ENCODE peak calls at places on chromosomes 12 and 14, in six cellular contexts. F is neural progenitor cell, N is mammary epithelial cell, C is PC-9, U is hepatocyte, M is GM12878. G is an unnamed sample.

GRCh38 chr14:96069421-96069820 is 30.3 kb downstream of the C14orf132 start:
- DNase-seq in F (no peak), N (no peak), C (no peak), U (no peak), M (no peak), G (no peak)

GRCh38 chr12:25472453-25472852 is 80.6 kb downstream of the LMNTD1 start:
- DNase-seq in F (no peak), N (no peak), C (no peak), U (no peak), M (no peak), G (no peak)

GRCh38 chr12:105331805-105332251 is 1.3 kb downstream of the C12orf75 start:
- DNase-seq in F (peak), N (no peak), C (no peak), U (peak), M (no peak), G (no peak)

GRCh38 chr12:130162267-130162666 is at the start of gene FZD10:
- DNase-seq in F (peak), N (no peak), C (no peak), U (peak), M (no peak), G (no peak)

GRCh38 chr14:97218713-97219355 is 421.7 kb downstream of the VRK1 start:
- DNase-seq in F (peak), N (no peak), C (no peak), U (peak), M (no peak), G (no peak)

GRCh38 chr14:74599946-74600345 is 12.1 kb downstream of the LTBP2 start:
- DNase-seq in F (no peak), N (no peak), C (no peak), U (no peak), M (no peak), G (no peak)

GRCh38 chr12:110104188-110104969 is 19.8 kb upstream of the IFT81 start:
- DNase-seq in F (no peak), N (no peak), C (no peak), U (peak), M (no peak), G (no peak)

GRCh38 chr12:77406131-77406905 is 340.9 kb upstream of the E2F7 start:
- DNase-seq in F (no peak), N (no peak), C (no peak), U (no peak), M (no peak), G (no peak)

GRCh38 chr14:93009471-93010117 is 86.6 kb downstream of the CHGA start:
- DNase-seq in F (no peak), N (no peak), C (no peak), U (no peak), M (no peak), G (no peak)

GRCh38 chr12:52125499-52125900 is 46.0 kb downstream of the SMIM41 start:
- DNase-seq in F (peak), N (no peak), C (no peak), U (no peak), M (no peak), G (no peak)

GRCh38 chr12:95151821-95152220 is 65.4 kb downstream of the FGD6 start:
- DNase-seq in F (no peak), N (peak), C (no peak), U (no peak), M (no peak), G (no peak)

GRCh38 chr14:77593501-77593911 is 22.9 kb downstream of the SPTLC2 start:
- DNase-seq in F (no peak), N (no peak), C (no peak), U (no peak), M (peak), G (peak)

GRCh38 chr12:93947486-93947885 is 200.9 kb upstream of the PLXNC1 start:
- DNase-seq in F (no peak), N (no peak), C (no peak), U (no peak), M (no peak), G (no peak)

GRCh38 chr12:93939641-93940040 is 208.7 kb upstream of the PLXNC1 start:
- DNase-seq in F (no peak), N (no peak), C (no peak), U (no peak), M (no peak), G (no peak)

GRCh38 chr12:93946542-93947150 is 201.7 kb upstream of the PLXNC1 start:
- DNase-seq in F (no peak), N (peak), C (no peak), U (no peak), M (no peak), G (no peak)

GRCh38 chr12:93943766-93944165 is 204.6 kb upstream of the PLXNC1 start:
- DNase-seq in F (no peak), N (peak), C (no peak), U (no peak), M (no peak), G (no peak)

GRCh38 chr12:93944196-93944595 is 204.2 kb upstream of the PLXNC1 start:
- DNase-seq in F (no peak), N (no peak), C (no peak), U (no peak), M (no peak), G (no peak)
- TF ChIP-seq EZH2 in F (no peak), N (no peak), C (no peak), U (no peak), M (no peak), G (no peak)

DNA sequence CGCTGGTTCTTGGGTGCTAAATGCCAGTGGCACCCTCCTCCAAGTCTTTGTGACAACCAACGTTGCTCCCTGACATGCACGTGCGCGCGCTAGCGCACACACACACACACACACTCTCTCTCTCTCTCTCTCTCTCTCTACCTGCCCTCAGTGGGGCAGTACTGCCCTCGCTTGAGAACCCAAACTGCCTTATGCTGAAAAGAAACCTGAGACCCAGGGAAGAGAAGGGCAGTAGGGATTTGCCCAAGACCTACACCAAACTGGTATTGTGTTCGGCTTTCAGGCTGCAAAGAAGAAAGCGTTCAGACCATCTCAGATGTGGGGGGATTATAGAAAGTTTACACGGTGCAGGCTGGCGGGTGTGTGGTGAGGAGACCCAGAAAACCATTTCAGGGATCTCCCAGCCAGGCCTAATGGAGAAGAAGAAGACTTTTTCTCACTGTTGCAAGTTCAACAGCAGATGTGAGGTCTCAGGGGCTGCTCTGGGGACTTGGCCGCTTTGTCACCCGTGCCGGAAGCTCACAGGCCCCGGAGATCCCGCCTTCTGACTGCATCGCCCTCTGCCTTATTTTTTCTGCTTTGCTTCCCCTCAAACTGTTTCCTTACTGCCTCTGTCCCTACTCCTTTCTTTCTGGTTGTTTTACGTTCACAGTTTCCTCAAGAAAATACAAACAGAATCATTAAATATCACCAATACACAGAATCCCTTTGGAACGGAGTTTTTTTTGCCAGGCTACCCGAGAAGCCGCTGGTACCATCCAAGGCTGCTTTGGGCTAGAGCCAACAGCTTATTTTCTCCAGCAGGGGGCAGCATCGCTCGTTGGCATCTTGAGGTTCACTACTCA is 82.4 kb downstream of the PPM1A start:
- DNase-seq in F (peak), N (no peak), C (peak), U (peak), M (peak), G (no peak)
- TF ChIP-seq EZH2 in F (no peak), N (no peak), C (no peak), U (no peak), M (no peak), G (no peak)

GRCh38 chr14:32934891-32935633 is 3.6 kb upstream of the NPAS3 start:
- DNase-seq in F (peak), N (no peak), C (no peak), U (no peak), M (no peak), G (no peak)
- TF ChIP-seq EZH2 in F (peak), N (peak), C (no peak), U (peak), M (no peak), G (peak)

DNA sequence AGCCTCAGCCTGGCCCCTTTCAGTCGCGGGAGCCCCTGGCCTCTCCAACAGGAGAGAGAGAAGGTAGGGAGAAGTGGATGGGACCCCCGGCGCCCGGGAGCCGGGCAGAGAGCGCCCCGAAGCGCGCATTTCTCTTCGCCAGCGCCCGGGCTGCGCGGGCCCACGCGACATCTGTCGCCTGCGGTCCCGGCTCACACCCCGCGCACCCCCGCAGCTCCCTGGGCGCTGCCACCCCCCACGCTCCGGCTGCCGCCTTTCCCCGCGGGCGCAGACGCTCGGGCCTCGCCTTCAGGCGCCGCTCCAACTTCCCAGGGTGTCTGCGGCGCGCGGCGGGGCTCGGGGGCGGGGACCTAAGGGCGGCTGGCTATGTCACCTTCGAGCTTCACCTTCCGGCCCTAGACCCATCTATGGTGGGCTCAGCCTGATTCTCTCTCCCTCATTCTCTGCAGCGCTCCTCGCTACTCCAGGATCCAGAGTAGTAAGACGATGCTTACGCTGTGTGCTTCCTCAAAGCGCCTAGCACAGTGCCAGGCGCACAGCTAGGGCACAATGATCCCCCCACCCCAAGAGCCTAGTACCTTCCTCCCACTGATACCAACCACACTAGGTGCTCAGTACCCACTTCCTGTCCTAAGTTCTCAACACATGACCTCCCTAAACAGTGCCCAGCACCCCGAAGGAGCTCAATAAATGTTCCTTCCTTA is 1.6 kb downstream of the HRK start:
- DNase-seq in F (peak), N (no peak), C (no peak), U (no peak), M (no peak), G (no peak)
- TF ChIP-seq EZH2 in F (peak), N (peak), C (no peak), U (peak), M (no peak), G (no peak)

DNA sequence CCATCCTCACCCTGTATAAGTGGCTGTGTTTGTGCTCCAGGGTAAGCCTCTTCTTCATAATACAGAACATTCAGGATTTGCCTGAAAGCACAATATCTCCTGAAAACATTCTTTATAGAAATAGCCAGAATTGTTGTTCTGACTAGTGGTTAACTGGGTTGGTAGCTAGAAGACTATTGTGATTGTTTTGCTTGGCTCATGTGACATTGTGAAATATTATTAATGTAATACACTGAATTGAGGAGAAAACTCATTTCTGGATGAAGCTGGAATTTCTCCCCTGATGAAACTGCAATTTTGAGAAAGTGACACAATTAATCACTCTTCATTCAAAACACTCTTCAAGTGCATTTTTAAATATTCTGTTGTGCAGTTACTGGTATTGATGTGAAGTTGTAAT is 172.3 kb upstream of the PTPRQ start:
- DNase-seq in F (no peak), N (no peak), C (no peak), U (no peak), M (no peak), G (no peak)
- TF ChIP-seq EZH2 in F (no peak), N (no peak), C (no peak), U (no peak), M (no peak), G (no peak)

DNA sequence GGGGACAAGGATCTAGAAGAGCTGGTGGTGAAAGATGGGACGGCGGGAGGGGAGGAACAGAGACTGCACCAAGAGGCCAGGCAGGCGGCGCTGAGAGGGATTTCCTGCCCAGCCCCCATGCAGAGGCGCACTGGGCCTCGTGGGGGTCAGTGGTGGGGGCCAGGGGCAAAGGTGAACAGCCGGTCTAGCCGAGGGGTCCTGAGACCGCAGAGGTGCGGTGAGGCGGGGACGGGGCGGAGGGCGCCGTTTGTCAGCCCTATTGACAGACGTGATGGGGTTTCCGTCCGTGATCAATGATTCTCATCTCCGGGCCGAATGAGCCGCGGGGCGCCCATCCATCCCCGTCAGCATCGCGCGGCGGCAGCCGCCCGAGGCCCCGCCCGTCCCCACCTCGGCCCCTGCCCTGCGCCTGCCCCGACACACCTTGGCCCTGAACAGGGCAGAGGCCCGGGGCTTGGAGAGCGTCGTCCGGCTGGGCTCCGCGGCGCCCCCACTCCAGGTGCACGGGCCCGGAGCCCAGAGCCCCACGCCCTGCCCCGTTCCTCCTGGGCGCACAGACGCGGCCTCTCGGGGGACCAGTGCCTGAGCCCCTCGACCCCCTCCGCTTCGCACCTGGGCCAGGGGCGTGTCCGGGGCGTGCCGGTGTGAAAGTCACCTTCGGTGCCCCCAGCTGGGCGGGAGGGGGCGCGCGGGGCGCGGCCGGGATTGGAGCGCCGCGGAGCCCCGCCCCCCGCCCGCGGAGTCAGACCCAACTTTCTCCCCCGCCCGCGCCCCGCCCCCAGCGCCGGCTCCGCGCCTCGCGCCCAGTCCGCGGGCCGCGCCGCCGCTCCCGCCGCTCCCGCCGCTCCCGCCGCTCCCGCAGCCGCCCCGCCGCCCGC is at the start of gene NXPH4:
- DNase-seq in F (peak), N (no peak), C (peak), U (peak), M (no peak), G (no peak)
- TF ChIP-seq EZH2 in F (peak), N (no peak), C (no peak), U (no peak), M (peak), G (no peak)

DNA sequence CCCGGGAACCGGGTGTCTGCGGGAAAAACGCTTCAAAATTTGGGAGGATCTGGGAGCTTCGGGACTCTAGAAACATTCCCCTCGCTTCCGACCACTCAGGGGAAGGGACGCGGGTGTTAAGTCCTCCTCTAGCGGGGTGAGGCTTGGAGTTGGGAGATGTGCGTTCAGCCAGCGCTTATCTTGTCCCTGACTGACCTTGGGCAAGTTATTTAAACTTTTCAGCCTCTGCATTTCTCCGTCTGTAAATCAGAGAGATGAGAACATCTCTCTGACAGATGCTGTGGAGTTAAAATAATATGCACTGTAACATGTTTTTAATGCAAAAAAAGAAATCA is 76.9 kb upstream of the ANO4 start:
- DNase-seq in F (peak), N (no peak), C (no peak), U (no peak), M (no peak), G (no peak)
- TF ChIP-seq EZH2 in F (peak), N (no peak), C (no peak), U (no peak), M (no peak), G (no peak)

GRCh38 chr14:29919845-29920244 is 7.8 kb downstream of the PRKD1 start:
- DNase-seq in F (no peak), N (no peak), C (no peak), U (no peak), M (no peak), G (no peak)
- TF ChIP-seq EZH2 in F (no peak), N (no peak), C (no peak), U (no peak), M (no peak), G (no peak)

GRCh38 chr12:56488041-56488955 is at the start of gene GLS2:
- DNase-seq in F (peak), N (peak), C (peak), U (peak), M (peak), G (no peak)

GRCh38 chr12:56484566-56484965 is 3.4 kb downstream of the GLS2 start:
- DNase-seq in F (no peak), N (no peak), C (no peak), U (no peak), M (no peak), G (no peak)

GRCh38 chr12:56486694-56487093 is 1.3 kb downstream of the GLS2 start:
- DNase-seq in F (no peak), N (no peak), C (no peak), U (no peak), M (no peak), G (no peak)

DNA sequence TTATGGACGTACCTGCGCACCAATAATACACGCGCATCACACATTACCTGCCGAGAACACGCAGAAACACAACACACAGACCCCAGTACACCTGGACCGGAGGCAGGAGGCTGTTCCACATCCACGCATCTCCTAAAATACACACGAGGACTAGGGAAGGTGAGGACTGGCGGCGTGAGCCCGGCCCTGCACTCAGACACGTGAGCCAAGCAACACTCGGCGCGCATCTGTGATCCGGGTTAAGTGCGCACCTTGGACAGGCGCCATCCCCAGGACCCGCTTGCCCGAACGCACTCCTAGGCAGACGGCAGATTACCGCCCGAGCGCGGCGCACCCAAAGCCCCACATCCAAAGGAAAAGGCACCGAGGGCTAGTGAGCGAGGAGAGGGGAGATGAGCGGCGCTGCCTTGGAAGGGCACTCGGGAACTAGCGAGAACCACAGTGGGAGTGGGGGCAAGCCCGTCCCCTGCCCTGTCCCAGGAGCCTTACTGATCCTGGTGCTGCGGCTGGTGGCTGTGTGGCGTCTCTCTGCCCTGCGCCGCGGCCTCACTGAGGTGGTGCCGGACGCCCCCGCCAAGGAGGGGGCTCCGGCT is 417 bp downstream of the GLS2 start:
- DNase-seq in F (peak), N (peak), C (peak), U (peak), M (no peak), G (no peak)
- TF ChIP-seq EZH2 in F (peak), N (no peak), C (no peak), U (no peak), M (no peak), G (no peak)

GRCh38 chr14:69571449-69571878 is 3.2 kb downstream of the CCDC177 start:
- DNase-seq in F (no peak), N (no peak), C (no peak), U (no peak), M (no peak), G (no peak)
- TF ChIP-seq EZH2 in F (no peak), N (no peak), C (no peak), U (no peak), M (no peak), G (no peak)

G was measured in SK-N-MC.